ENCODE peak calls at places on chromosomes 12 and 14, in six cellular contexts. L is transverse colon, O is Peyer's patch, X is astrocyte, E is BE2C, V is cardiac muscle cell. T is an unnamed sample.

GRCh38 chr14:33810308-33810707 is 140.6 kb downstream of the EGLN3 start:
- DNase-seq in L (no peak), O (no peak), X (no peak), E (no peak), V (peak; percentile 42), T (peak; percentile 30)

GRCh38 chr12:19915392-19916192 is 452.7 kb upstream of the PDE3A start:
- DNase-seq in L (no peak), O (no peak), X (peak; percentile 49), E (peak; percentile 24), V (peak; percentile 78), T (peak; percentile 36)

GRCh38 chr12:8890313-8891084 is 23.8 kb upstream of the PHC1 start:
- DNase-seq in L (peak; percentile 49), O (peak; percentile 76), X (peak; percentile 25), E (peak; percentile 60), V (peak; percentile 68), T (peak; percentile 32)

GRCh38 chr12:116066381-116067230 is 210.9 kb downstream of the MED13L start:
- DNase-seq in L (peak; percentile 55), O (peak; percentile 82), X (no peak), E (peak; percentile 58), V (peak; percentile 61), T (peak; percentile 48)

GRCh38 chr12:85883763-85884162 is 9.7 kb downstream of the NTS start:
- DNase-seq in L (no peak), O (no peak), X (no peak), E (no peak), V (no peak), T (no peak)

GRCh38 chr12:3436496-3437060 is 54.4 kb upstream of the PRMT8 start:
- DNase-seq in L (no peak), O (no peak), X (no peak), E (no peak), V (peak; percentile 8), T (no peak)

GRCh38 chr12:105214670-105215375 is 21.2 kb downstream of the APPL2 start:
- DNase-seq in L (peak; percentile 94), O (peak; percentile 93), X (no peak), E (no peak), V (peak; percentile 50), T (peak; percentile 56)

GRCh38 chr12:6758511-6758910 is 5.6 kb upstream of the MLF2 start:
- DNase-seq in L (no peak), O (no peak), X (no peak), E (no peak), V (no peak), T (no peak)

GRCh38 chr12:7716391-7716790 is 5.2 kb downstream of the DPPA3 start:
- DNase-seq in L (no peak), O (no peak), X (no peak), E (no peak), V (no peak), T (peak; percentile 1)

GRCh38 chr12:108459106-108459505 is 56.0 kb upstream of the FICD start:
- DNase-seq in L (no peak), O (no peak), X (no peak), E (no peak), V (no peak), T (no peak)

GRCh38 chr14:33475623-33476022 is 475.3 kb downstream of the EGLN3 start:
- DNase-seq in L (peak; percentile 73), O (peak; percentile 56), X (no peak), E (peak; percentile 85), V (peak; percentile 59), T (peak; percentile 33)

GRCh38 chr14:89186850-89187376 is 230.1 kb downstream of the FOXN3 start:
- DNase-seq in L (no peak), O (peak; percentile 83), X (no peak), E (peak; percentile 80), V (no peak), T (peak; percentile 4)

GRCh38 chr14:93039649-93040315 is 75.9 kb downstream of the ITPK1 start:
- DNase-seq in L (no peak), O (no peak), X (no peak), E (no peak), V (no peak), T (no peak)

GRCh38 chr14:105364100-105364708 is 34.1 kb upstream of the TEX22 start:
- DNase-seq in L (peak; percentile 47), O (peak; percentile 57), X (peak; percentile 61), E (peak; percentile 67), V (peak; percentile 61), T (peak; percentile 54)

DNA sequence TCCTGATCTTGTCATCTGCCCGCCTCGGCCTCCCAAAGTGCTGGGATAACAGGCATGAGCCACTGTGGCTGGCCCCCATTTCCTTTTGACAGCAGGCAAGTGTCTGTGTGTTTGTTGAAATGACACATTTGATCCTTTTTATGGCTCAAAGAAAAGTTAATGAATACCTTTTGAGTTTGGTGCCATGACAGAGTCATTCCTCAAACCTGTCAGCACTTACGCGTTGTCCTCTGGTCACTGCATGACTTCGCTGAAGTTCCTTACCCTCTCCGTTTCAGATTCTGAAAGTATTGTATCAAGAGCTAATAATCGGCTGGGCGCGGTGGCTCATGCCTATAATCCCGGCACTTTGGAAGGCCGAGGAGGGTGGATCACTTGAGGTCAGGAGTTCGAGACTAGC is 32.4 kb downstream of the NEMF start:
- DNase-seq in L (no peak), O (no peak), X (no peak), E (no peak), V (no peak), T (no peak)
- H3K36me3 ChIP-seq in L (no peaks in the 10 kb centered on the region), O (peaks cover 83% of the 10 kb centered on the region), X (peaks cover 45% of the 10 kb centered on the region), E (peaks cover 67% of the 10 kb centered on the region), V (peaks cover 52% of the 10 kb centered on the region), T (peaks cover 12% of the 10 kb centered on the region)

DNA sequence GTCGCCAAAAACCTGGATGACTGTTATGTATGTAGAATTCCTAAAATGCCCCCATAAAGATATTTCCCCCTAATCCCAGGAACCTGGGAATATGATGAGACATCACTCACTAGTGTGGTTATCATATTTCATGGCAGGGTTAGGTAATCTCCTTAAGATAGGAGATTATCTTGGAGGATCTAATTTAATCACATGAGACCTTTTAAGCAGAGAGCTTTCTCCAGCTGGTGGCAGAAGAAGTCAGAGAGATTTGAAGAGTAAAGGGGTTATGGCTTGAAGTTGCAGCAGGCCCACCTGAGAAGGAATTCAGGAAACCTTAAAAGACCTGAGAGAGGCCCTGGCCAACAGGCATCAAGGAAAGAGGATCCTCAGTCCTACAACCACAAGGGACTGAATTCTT is 53.6 kb downstream of the DYRK2 start:
- DNase-seq in L (no peak), O (no peak), X (no peak), E (no peak), V (no peak), T (no peak)
- TF ChIP-seq CTCF in L (no peak), O (no peak), X (no peak), E (no peak), V (no peak), T (no peak)

GRCh38 chr12:69269736-69270135 is 30.4 kb downstream of the CPSF6 start:
- DNase-seq in L (no peak), O (no peak), X (no peak), E (no peak), V (no peak), T (no peak)
- H3K36me3 ChIP-seq in L (no peaks in the 10 kb centered on the region), O (peaks cover 10% of the 10 kb centered on the region), X (peaks cover 4% of the 10 kb centered on the region), E (peaks cover 34% of the 10 kb centered on the region), V (peaks cover 35% of the 10 kb centered on the region), T (no peaks in the 10 kb centered on the region)

DNA sequence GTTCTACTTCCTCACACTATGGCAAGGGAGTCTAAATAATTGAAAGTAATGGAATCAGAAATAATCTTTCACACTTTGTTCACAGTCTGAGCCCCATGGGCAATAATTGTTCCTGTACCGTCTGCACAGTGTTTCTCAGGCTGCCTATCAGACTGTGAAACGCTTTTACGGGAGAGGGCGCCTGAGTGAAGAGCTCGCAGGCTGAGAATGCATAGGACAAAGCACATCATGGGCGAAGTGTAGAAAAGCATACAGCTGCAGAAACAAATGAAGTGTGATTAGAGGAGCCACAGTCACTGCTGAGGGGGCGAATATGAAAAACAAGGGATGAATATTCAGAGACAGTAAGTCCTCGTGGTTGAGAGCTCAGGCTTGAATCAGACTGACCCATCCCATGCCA is 438.3 kb upstream of the DCN start:
- DNase-seq in L (no peak), O (no peak), X (no peak), E (no peak), V (peak; percentile 50), T (no peak)
- TF ChIP-seq CTCF in L (no peak), O (no peak), X (no peak), E (no peak), V (peak; percentile 38), T (no peak)

DNA sequence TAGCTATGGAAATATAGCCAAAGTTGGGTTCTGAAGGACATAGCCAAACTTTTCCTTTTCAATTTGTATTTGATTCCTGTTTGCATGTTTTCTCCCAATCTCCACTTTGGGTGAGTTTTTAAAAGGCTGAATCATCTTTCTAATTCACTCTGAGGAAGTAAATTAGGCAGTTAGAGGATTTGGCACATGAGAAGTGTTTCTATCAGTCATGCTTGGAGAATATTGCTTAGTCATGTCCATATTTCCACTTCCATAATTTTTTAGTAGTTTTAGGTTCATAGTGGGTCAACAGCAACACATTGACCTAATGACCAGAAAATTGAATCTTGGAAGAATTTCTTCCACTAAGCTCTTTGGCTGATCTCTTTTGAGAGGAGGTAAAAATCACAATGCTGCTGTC is 21.8 kb downstream of the IRAK3 start:
- DNase-seq in L (no peak), O (no peak), X (no peak), E (no peak), V (peak; percentile 39), T (peak; percentile 25)
- H3K36me3 ChIP-seq in L (no peaks in the 10 kb centered on the region), O (no peaks in the 10 kb centered on the region), X (no peaks in the 10 kb centered on the region), E (no peaks in the 10 kb centered on the region), V (no peaks in the 10 kb centered on the region), T (no peaks in the 10 kb centered on the region)

DNA sequence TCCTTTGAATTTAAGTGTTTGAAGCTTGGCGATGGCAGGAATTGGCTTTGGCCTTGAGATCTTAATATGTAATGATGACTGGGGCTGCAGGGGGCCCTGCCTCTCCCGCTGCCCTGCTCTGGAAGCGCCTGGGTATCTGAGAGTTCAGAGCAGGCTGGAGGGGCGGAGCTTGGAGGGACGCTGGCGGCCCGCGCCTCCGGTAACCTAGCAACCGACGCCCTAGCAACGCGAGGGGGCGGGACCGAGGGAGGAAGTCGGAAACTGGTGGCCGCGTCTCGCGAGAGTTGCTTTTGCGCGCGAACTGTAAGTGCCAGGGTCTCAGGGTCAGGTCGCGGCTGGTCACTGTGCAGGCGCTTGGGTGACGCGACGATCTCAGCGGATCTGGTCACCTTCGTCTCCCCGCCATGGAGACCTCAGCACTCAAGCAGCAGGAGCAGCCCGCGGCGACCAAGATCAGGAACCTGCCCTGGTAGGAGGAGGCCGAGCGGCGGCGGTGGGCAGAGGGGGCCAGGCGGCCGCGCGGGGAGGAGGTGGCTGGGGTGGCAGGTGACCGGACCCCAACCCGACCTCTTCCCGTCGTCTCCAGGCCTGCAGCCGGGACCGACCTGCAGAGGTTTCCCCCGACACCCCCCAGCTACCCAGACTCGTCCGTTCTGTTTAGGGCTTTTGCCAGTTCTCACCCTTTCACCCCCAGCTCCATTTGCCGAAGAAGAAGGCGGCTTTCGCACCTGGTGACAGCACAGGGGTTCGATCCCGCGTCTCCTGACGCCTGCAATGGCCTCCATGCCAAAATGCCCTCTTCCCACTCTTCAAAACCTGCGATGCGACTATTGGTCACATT is at the start of gene RFC5:
- DNase-seq in L (peak; percentile 99), O (peak; percentile 99), X (peak; percentile 84), E (peak; percentile 99), V (peak; percentile 98), T (peak; percentile 86)
- TF ChIP-seq CTCF in L (no peak), O (no peak), X (no peak), E (no peak), V (no peak), T (no peak)

GRCh38 chr14:73719791-73720190 is 5.6 kb upstream of the PNMA1 start:
- DNase-seq in L (no peak), O (no peak), X (no peak), E (no peak), V (no peak), T (no peak)
- H3K36me3 ChIP-seq in L (no peaks in the 10 kb centered on the region), O (peaks cover 79% of the 10 kb centered on the region), X (peaks cover 40% of the 10 kb centered on the region), E (peaks cover 64% of the 10 kb centered on the region), V (peaks cover 27% of the 10 kb centered on the region), T (peaks cover 38% of the 10 kb centered on the region)